ENCODE peak calls at places on chromosomes 7 and 10, in five cellular contexts. R is left colon, C is HL-60, H is fibroblast of lung, A is dorsolateral prefrontal cortex. W is an unnamed sample.

GRCh38 chr7:107971613-107972012 is 31.3 kb downstream of the LAMB1 start:
- DNase-seq in A (no peak), C (no peak), R (no peak), H (no peak), W (no peak)

GRCh38 chr7:105295626-105296352 is 92.9 kb downstream of the SRPK2 start:
- DNase-seq in C (no peak), H (no peak), R (no peak), A (no peak), W (no peak)

GRCh38 chr10:124149681-124150080 is 56.3 kb upstream of the CHST15 start:
- DNase-seq in H (no peak), R (no peak), C (no peak), A (no peak), W (no peak)

GRCh38 chr10:132774905-132775863 is 10.8 kb downstream of the NKX6-2 start:
- DNase-seq in R (peak; percentile 57), C (no peak), A (peak; percentile 83), H (peak; percentile 81), W (no peak)

GRCh38 chr7:156178857-156179256 is 366.6 kb upstream of the SHH start:
- DNase-seq in A (no peak), R (no peak), C (no peak), H (no peak), W (no peak)

GRCh38 chr7:129788993-129789392 is 163.8 kb downstream of the UBE2H start:
- DNase-seq in H (no peak), C (no peak), R (no peak), A (no peak), W (no peak)

GRCh38 chr10:62506371-62506770 is 132.2 kb downstream of the ZNF365 start:
- DNase-seq in R (no peak), A (no peak), H (no peak), C (peak; percentile 49), W (no peak)

GRCh38 chr7:112452102-112452888 is 2.0 kb downstream of the IFRD1 start:
- DNase-seq in C (peak; percentile 32), A (peak; percentile 66), R (peak; percentile 41), H (peak; percentile 55), W (peak; percentile 35)

GRCh38 chr7:155656891-155657290 is 12.4 kb downstream of the RBM33 start:
- DNase-seq in R (no peak), C (no peak), H (no peak), A (no peak), W (no peak)

W was measured in foreskin melanocyte.